ENCODE peak calls at places on chromosomes 1 and 21, in six cellular contexts. C is mammary epithelial cell, I is neural progenitor cell, G is GM23248, J is astrocyte, N is fibroblast of lung. E is an unnamed sample.

GRCh38 chr1:29364101-29364678 is 127.9 kb downstream of the PTPRU start:
- DNase-seq in G (no peak), J (no peak), N (no peak), I (no peak), C (no peak), E (no peak)

GRCh38 chr1:41758904-41759548 is 159.7 kb downstream of the HIVEP3 start:
- DNase-seq in C (peak), I (no peak), G (peak), N (peak), J (peak), E (no peak)

GRCh38 chr1:20702416-20702815 is 15.4 kb downstream of the KIF17 start:
- DNase-seq in G (peak), N (peak), C (no peak), I (peak), J (no peak), E (no peak)

GRCh38 chr21:29187939-29188338 is 57.5 kb downstream of the MAP3K7CL start:
- DNase-seq in C (peak), I (no peak), N (peak), G (peak), J (peak), E (no peak)

GRCh38 chr1:220123889-220124288 is 30.0 kb downstream of the IARS2 start:
- DNase-seq in I (peak), J (no peak), G (peak), N (no peak), C (no peak), E (peak)

GRCh38 chr1:11178021-11179015 is 10.8 kb upstream of the ANGPTL7 start:
- DNase-seq in G (peak), C (no peak), I (no peak), J (peak), N (peak), E (no peak)

GRCh38 chr21:33522950-33523349 is 19.0 kb downstream of the GART start:
- DNase-seq in J (no peak), C (no peak), G (no peak), I (no peak), N (no peak), E (no peak)

GRCh38 chr1:228070173-228070572 is 12.3 kb upstream of the ARF1 start:
- DNase-seq in J (no peak), G (no peak), C (no peak), I (no peak), N (no peak), E (no peak)

GRCh38 chr1:224675589-224675988 is 59.5 kb downstream of the CNIH3 start:
- DNase-seq in N (no peak), J (no peak), G (no peak), I (no peak), C (no peak), E (no peak)

GRCh38 chr1:24317081-24317480 is 2.1 kb upstream of the GRHL3 start:
- DNase-seq in G (no peak), N (no peak), J (no peak), I (no peak), C (peak), E (no peak)

GRCh38 chr1:226549094-226549936 is 751 bp downstream of the STUM start:
- DNase-seq in G (peak), I (peak), N (no peak), J (no peak), C (no peak), E (no peak)

GRCh38 chr1:92291372-92291999 is 7.3 kb downstream of the GLMN start:
- DNase-seq in N (peak), I (peak), C (peak), J (peak), G (peak), E (peak)

GRCh38 chr1:206693592-206693991 is 8.9 kb downstream of the MAPKAPK2 start:
- DNase-seq in C (no peak), N (peak), G (peak), J (peak), I (no peak), E (no peak)

GRCh38 chr21:35503646-35504045 is 454.5 kb upstream of the RUNX1 start:
- DNase-seq in G (peak), C (no peak), J (peak), N (no peak), I (peak), E (no peak)

GRCh38 chr1:18316764-18317163 is 164.0 kb upstream of the KLHDC7A start:
- DNase-seq in J (no peak), C (no peak), N (no peak), G (no peak), I (no peak), E (no peak)

GRCh38 chr1:181482521-181483083 is 715 bp upstream of the CACNA1E start:
- DNase-seq in G (peak), I (peak), C (peak), J (no peak), N (no peak), E (no peak)

GRCh38 chr1:71823656-71824159 is 458.6 kb downstream of the NEGR1 start:
- DNase-seq in I (no peak), C (no peak), G (no peak), N (no peak), J (no peak), E (no peak)

GRCh38 chr21:32574946-32575925 is 10.1 kb downstream of the TCP10L start:
- DNase-seq in J (no peak), G (no peak), I (no peak), N (no peak), C (no peak), E (no peak)

GRCh38 chr1:114122891-114123621 is 30.6 kb downstream of the SYT6 start:
- DNase-seq in G (peak), J (peak), I (peak), N (no peak), C (peak), E (no peak)

GRCh38 chr1:16628361-16629111 is 15.2 kb upstream of the NBPF1 start:
- DNase-seq in I (no peak), C (no peak), J (no peak), G (no peak), N (no peak), E (no peak)

GRCh38 chr1:53589043-53589887 is 130.1 kb downstream of the DMRTB1 start:
- DNase-seq in I (no peak), G (no peak), C (no peak), J (no peak), N (no peak), E (no peak)

GRCh38 chr1:85611856-85612255 is 31.3 kb downstream of the CCN1 start:
- DNase-seq in C (peak), N (peak), I (peak), G (peak), J (peak), E (no peak)

GRCh38 chr1:227892930-227893695 is 54.6 kb downstream of the WNT9A start:
- DNase-seq in G (no peak), I (no peak), J (no peak), N (no peak), C (no peak), E (no peak)

GRCh38 chr1:151175036-151175741 is 592 bp downstream of the TMOD4 start:
- DNase-seq in N (peak), G (peak), J (no peak), I (no peak), C (no peak), E (no peak)

GRCh38 chr1:158491372-158491771 is 19.4 kb downstream of the OR10R2 start:
- DNase-seq in N (no peak), I (no peak), C (no peak), G (no peak), J (no peak), E (no peak)

DNA sequence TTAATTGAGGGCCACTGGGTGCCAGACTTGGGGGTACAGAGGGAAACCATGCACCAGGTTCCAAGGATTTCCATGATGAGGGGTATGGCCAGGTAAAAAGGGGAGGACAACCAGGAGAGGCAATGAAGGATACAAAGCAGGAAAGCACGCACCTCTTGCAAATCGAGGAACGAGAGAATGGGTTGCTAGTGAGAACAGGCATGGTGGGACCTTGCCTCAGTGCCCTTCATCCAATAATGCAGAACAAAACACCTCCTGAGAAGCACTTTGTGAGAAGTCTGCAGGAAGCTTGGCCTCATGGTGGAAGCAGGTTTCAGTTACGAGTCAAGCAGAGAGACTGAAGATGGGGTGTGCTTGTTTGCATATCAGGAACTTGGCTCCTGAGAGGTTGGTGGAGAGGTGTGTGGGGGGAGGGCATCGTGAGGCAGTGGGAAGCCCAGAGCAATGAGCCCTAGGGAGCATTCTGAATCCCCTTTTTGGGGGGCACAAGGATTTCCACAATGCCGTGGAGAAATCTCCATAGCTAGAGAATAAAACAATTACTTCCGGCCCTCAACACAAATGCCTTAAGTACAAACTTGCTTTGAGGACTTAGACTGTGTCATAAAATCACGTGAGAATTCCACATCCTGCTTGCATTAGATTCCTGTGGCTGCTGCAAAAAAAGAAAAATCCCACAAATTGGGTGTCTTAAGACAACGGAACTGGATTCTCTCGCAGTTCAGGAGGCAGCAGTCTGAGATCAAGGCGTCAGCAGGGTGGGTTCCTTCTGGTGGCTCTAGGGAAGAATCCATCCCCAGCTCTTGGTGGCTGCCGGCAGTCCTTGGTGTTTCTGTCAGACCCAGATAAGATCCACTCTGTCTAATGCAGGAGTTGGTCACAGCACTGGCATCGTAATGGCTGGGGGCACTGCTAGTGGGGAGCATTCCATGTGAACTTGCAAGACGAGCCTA is 54.9 kb upstream of the BACE2 start:
- DNase-seq in J (peak), G (peak), N (peak), I (peak), C (peak), E (peak)
- H2AFZ ChIP-seq in J (peak), G (peak), N (peak), I (peak), C (peak), E (peak)

GRCh38 chr1:205227584-205228006 is at the start of gene TMCC2:
- DNase-seq in G (peak), I (peak), N (peak), J (peak), C (peak), E (peak)

GRCh38 chr1:205226868-205227583 is 720 bp upstream of the TMCC2 start:
- DNase-seq in C (peak), N (peak), I (no peak), J (peak), G (peak), E (peak)

GRCh38 chr1:205224736-205225135 is 3.0 kb upstream of the TMCC2 start:
- DNase-seq in I (no peak), G (no peak), J (no peak), C (no peak), N (no peak), E (no peak)

GRCh38 chr1:205228052-205228451 is 306 bp downstream of the TMCC2 start:
- DNase-seq in J (no peak), N (no peak), G (no peak), C (peak), I (no peak), E (peak)

DNA sequence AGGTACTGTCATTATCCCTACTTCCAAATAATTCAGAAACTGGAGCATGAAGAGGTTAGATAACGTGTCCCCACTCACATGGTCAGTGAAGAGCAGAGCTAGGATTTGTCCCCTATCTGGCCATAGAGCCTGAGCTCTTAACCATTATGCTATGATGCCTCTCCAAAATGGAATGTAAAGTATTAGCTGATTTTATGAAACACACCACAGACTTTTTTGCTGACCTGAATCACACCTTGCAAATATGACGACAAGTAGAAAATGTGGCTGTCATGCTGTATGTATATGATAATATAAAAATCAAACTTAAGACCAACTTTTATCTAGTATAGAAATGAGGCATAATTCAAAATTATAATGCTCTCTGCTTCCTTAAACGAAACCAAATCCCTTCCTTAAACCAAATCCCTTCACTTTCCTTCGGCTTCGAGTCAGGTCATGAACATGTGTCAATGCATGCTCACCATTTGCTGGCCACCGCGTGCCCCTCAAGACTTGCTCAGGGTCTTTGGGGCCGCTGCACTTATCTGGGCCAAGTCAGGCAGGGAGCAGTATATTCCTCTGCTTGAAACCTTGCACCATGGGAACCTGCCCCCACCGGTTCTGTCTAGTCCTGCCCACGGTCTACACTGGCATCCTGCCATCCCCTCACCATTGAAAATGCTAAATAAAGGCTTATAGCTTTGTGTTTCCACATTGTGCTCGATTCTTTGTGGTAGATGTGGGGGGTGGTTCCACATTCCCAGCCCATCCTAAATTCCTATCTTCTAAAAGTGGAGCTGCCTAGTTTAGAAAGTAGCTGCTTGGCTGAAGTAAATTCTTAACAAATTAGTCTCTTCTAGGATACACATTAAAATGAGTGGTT is 1.6 kb upstream of the TMCC2 start:
- DNase-seq in I (no peak), J (peak), N (no peak), C (peak), G (peak), E (no peak)
- H2AFZ ChIP-seq in I (peak), J (no peak), N (no peak), C (peak), G (no peak), E (peak)

DNA sequence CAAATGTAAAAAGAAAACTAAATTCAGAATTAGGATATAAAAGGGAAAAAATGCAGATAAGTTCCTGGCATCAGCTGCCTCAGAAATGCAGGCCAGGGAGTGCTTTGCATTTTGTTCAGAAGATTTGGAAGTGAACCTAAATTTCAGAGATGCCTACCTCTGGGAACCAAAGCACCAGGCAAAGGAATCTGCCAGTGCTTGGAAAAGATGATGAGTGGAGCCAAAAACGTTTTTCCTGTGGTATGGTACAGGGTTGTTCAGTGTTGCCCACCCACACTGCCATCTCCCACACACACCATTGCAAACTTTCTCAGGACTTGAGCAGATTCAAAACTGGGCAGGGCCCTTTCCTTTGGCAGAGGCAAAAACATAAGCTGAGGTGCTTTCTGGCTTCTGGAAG is 349.5 kb downstream of the TGFB2 start:
- DNase-seq in J (no peak), N (no peak), I (no peak), G (no peak), C (no peak), E (no peak)
- H2AFZ ChIP-seq in J (peak), N (no peak), I (no peak), G (no peak), C (peak), E (no peak)

GRCh38 chr1:233393084-233393840 is 65.7 kb downstream of the MAP3K21 start:
- DNase-seq in I (peak), C (peak), J (no peak), N (no peak), G (no peak), E (no peak)
- H2AFZ ChIP-seq in I (no peak), C (no peak), J (no peak), N (no peak), G (no peak), E (no peak)

GRCh38 chr1:192225713-192226112 is 67.5 kb downstream of the RGS18 start:
- DNase-seq in N (peak), J (peak), C (peak), I (no peak), G (peak), E (no peak)
- H2AFZ ChIP-seq in N (no peak), J (no peak), C (peak), I (no peak), G (no peak), E (no peak)

DNA sequence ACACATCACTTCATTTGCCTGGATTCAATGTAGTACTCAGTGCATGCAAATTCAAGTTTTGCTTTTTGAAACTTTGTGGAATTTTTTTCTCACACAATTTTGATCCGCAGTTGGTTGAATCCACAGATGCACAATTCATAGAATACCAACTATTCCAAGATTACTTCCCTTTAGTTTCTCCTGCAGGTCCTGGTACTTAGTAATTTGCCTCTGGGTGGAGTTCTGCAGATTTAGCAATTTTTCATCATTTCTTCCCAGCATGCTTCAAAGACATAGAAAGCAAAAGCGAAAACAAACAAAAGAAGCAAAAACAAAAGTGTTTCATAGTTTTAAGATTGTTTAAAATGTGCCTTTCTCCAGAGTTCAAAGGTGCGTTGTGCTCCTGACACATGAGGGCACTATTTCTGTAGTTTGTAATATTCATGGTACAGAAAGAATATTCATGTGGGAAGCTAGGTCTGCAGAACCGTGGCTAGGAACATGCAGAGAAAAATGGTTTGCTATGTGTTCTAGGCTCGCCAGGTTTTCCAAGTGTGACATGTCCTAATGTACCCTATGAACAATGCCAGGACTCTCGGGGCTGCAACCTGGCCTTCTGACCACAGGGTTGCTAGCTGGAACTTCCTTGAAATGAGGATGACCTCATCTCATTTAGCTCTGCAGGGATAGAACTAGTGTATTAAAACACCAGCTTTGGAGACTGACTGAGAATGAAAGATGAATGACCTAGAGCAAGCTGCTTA is 30.0 kb upstream of the RCSD1 start:
- DNase-seq in C (peak), I (no peak), J (peak), N (peak), G (peak), E (peak)
- H2AFZ ChIP-seq in C (peak), I (no peak), J (no peak), N (no peak), G (peak), E (peak)